ENCODE peak calls at places on chromosomes 11 and 22, in four cellular contexts. One of them, this sample, is unnamed.

GRCh38 chr22:47423861-47424820 is 661.7 kb downstream of the TBC1D22A start:
- DNase-seq in HepG2: no peak
- DNase-seq in WTC11: no peak
- DNase-seq in K562: no peak
- DNase-seq in this sample: no peak

GRCh38 chr11:74069146-74070046 is 60.5 kb upstream of the UCP3 start:
- DNase-seq in WTC11: no peak
- DNase-seq in HepG2: no peak
- DNase-seq in K562: no peak
- DNase-seq in this sample: peak

GRCh38 chr11:124865181-124865901 is at the start of gene ROBO3:
- DNase-seq in K562: no peak
- DNase-seq in HepG2: no peak
- DNase-seq in WTC11: no peak
- DNase-seq in this sample: no peak

GRCh38 chr11:128876133-128876650 is 9.1 kb upstream of the KCNJ1 start:
- DNase-seq in HepG2: no peak
- DNase-seq in WTC11: no peak
- DNase-seq in K562: no peak
- DNase-seq in this sample: no peak

GRCh38 chr11:118212131-118212725 is 12.6 kb downstream of the JAML start:
- DNase-seq in WTC11: no peak
- DNase-seq in K562: no peak
- DNase-seq in HepG2: peak
- DNase-seq in this sample: no peak

GRCh38 chr11:38019072-38019775 is 1421.2 kb upstream of the RAG2 start:
- DNase-seq in K562: no peak
- DNase-seq in HepG2: peak
- DNase-seq in WTC11: peak
- DNase-seq in this sample: peak

GRCh38 chr11:125593113-125593761 is 585 bp downstream of the STT3A start:
- DNase-seq in WTC11: no peak
- DNase-seq in K562: peak
- DNase-seq in HepG2: peak
- DNase-seq in this sample: peak

GRCh38 chr11:119103793-119104192 is 2.1 kb upstream of the DPAGT1 start:
- DNase-seq in WTC11: no peak
- DNase-seq in HepG2: no peak
- DNase-seq in K562: no peak
- DNase-seq in this sample: no peak

GRCh38 chr11:7994581-7995278 is 7.6 kb downstream of the EIF3F start:
- DNase-seq in HepG2: no peak
- DNase-seq in K562: no peak
- DNase-seq in WTC11: no peak
- DNase-seq in this sample: no peak

GRCh38 chr11:67032830-67033555 is 10.1 kb downstream of the SYT12 start:
- DNase-seq in K562: no peak
- DNase-seq in WTC11: no peak
- DNase-seq in HepG2: no peak
- DNase-seq in this sample: peak

GRCh38 chr11:22879615-22880014 is 19.3 kb upstream of the CCDC179 start:
- DNase-seq in HepG2: no peak
- DNase-seq in WTC11: no peak
- DNase-seq in K562: no peak
- DNase-seq in this sample: no peak

GRCh38 chr22:30371981-30372380 is 15.2 kb downstream of the CCDC157 start:
- DNase-seq in HepG2: no peak
- DNase-seq in WTC11: no peak
- DNase-seq in K562: no peak
- DNase-seq in this sample: no peak

DNA sequence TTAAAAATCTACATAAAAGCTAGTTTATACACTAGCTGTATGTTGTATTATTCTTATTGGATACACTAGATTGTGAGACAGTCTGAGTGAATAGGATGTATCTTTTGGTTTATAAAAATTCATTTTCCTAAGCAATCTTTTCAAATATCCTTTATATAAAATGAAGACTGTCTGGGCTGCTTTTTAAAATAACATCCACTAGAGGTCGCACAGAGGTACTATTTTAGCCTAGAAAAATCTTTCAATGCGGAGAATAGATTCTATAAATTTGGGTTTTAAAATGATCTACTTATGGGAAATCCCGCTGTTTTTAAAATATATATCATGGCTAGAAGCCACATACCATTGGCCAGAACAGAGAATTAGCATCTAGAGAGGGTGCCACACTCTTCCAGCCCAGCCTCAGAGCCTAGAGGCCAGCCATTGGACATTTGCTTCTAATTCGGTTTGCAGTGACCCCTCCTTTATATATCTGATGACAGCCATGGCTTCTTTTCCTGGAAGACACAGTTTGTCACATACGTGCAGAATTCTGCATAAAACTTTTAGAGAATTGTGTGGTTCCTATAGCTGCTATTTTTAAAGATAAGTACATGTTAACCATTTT is 7.3 kb downstream of the C11orf97 start:
- DNase-seq in K562: peak
- DNase-seq in WTC11: no peak
- DNase-seq in HepG2: no peak
- DNase-seq in this sample: peak
- TF ChIP-seq NR3C1 in K562: no peak
- TF ChIP-seq NR3C1 in WTC11: no peak
- TF ChIP-seq NR3C1 in HepG2: no peak
- TF ChIP-seq NR3C1 in this sample: no peak

DNA sequence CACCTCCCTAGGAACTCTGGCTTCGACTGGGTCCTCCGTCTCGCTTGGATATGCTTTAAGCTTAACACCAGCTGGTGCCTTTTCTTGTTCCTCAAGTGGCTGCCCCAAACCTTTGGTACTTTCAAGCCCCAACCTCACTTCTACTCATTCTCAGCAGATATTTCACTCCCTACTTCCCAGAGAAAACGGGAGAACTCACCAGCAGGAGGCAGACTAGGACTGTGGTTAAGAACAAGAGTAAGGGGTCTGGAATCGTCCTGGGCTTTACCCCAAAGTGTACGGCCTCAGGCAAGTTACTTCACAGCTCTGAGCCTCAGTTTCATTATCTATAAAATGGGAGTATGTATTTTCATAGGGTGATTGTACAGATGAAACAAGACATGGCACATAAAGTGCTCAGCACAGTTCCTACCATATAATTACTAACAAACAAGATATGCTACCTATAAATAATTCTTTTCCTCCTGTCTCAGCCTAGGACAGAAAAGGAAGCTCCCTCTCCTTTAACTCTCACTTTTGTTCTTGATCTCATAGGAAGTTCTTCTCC is 37.8 kb downstream of the PAMR1 start:
- DNase-seq in K562: peak
- DNase-seq in HepG2: peak
- DNase-seq in WTC11: peak
- DNase-seq in this sample: no peak
- TF ChIP-seq NR3C1 in K562: no peak
- TF ChIP-seq NR3C1 in HepG2: no peak
- TF ChIP-seq NR3C1 in WTC11: no peak
- TF ChIP-seq NR3C1 in this sample: no peak

GRCh38 chr11:16180868-16181267 is 175.5 kb downstream of the SOX6 start:
- DNase-seq in HepG2: no peak
- DNase-seq in K562: no peak
- DNase-seq in WTC11: no peak
- DNase-seq in this sample: no peak

GRCh38 chr11:16182553-16182952 is 173.8 kb downstream of the SOX6 start:
- DNase-seq in HepG2: no peak
- DNase-seq in K562: no peak
- DNase-seq in WTC11: no peak
- DNase-seq in this sample: no peak

GRCh38 chr11:16177688-16178087 is 178.7 kb downstream of the SOX6 start:
- DNase-seq in HepG2: no peak
- DNase-seq in K562: no peak
- DNase-seq in WTC11: no peak
- DNase-seq in this sample: no peak

GRCh38 chr11:16178273-16178672 is 178.1 kb downstream of the SOX6 start:
- DNase-seq in HepG2: no peak
- DNase-seq in K562: no peak
- DNase-seq in WTC11: no peak
- DNase-seq in this sample: no peak

DNA sequence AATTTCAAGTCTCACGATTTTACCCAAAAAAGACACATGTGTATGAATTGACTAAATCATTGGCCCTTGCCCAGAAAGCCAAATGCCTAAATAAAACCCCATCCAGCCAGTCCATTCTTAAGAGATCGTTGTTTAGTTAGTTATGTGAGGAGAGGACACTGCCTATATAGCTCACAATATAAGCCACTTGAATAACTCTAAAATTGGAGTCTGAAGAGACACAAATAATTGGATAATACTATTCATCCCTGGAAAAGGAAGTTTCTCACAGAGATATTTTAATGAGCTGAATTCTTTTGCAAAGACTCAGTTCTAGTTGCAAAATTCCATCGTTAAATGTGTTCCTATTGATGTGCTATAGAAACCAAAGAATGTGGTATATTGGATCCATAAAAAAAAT is 176.7 kb downstream of the SOX6 start:
- DNase-seq in HepG2: no peak
- DNase-seq in K562: no peak
- DNase-seq in WTC11: no peak
- DNase-seq in this sample: no peak
- TF ChIP-seq NR3C1 in HepG2: no peak
- TF ChIP-seq NR3C1 in K562: no peak
- TF ChIP-seq NR3C1 in WTC11: no peak
- TF ChIP-seq NR3C1 in this sample: no peak

DNA sequence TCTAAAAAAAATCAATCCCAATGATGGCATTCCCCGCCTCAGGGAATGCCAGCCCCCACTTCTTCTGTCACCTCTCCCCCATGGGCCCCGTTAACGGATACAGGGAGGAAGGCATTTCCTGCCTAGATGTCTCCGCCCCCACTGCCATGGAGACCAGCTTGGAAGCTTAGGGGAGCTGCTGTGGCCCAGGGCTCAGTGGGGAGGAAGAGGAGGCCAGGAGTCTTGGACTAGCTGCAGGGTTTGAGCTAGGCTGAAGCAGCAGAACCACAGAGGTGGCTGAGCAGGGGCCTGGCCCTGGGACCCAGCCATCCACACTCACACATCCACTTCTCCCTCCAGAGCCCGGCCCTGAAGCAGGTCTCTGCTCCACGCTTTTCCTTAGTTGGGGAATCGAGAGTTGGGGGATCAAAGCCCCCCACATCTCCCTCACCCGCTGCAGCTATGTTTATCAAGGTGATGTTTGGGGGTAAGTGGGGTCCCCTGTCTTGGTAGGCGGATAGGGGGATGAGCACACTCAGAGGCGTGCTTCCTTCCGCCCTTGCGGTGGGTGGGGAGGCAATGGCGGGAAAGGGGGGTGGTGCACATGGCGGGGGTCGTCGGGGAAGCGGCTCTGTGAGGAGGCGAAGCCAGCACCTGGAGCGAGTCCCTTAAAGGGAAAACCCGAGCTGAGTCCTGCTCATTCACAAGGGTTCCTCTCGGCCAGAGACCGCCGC is at the start of gene C22orf15:
- DNase-seq in K562: no peak
- DNase-seq in WTC11: peak
- DNase-seq in HepG2: no peak
- DNase-seq in this sample: no peak
- TF ChIP-seq NR3C1 in K562: no peak
- TF ChIP-seq NR3C1 in WTC11: no peak
- TF ChIP-seq NR3C1 in HepG2: no peak
- TF ChIP-seq NR3C1 in this sample: no peak

This sample was measured in A549.